ENCODE peak calls at places on chromosomes 1 and 21, in ten cellular contexts. One of them, this sample, is unnamed.

GRCh38 chr1:75396745-75397144 is 214.2 kb downstream of the SLC44A5 start:
- DNase-seq in SJSA1: no peak
- DNase-seq in skeletal muscle cell: no peak
- DNase-seq in ELF-1: no peak
- DNase-seq in heart left ventricle: no peak
- DNase-seq in activated CD8-positive, alpha-beta memory T cell treated with anti-CD3 and anti-CD28 coated beads for 24 hours: no peak
- DNase-seq in astrocyte of the spinal cord: no peak
- DNase-seq in GM12865: no peak
- DNase-seq in fibroblast of the conjunctiva: no peak
- DNase-seq in HTR-8/SVneo: no peak
- DNase-seq in this sample: no peak

GRCh38 chr1:112704908-112705627 is 1.9 kb downstream of the RHOC start:
- DNase-seq in activated CD8-positive, alpha-beta memory T cell treated with anti-CD3 and anti-CD28 coated beads for 24 hours: peak; percentile 70
- DNase-seq in GM12865: peak; percentile 94
- DNase-seq in heart left ventricle: peak; percentile 96
- DNase-seq in astrocyte of the spinal cord: peak; percentile 97
- DNase-seq in ELF-1: peak; percentile 98
- DNase-seq in HTR-8/SVneo: peak; percentile 85
- DNase-seq in fibroblast of the conjunctiva: peak; percentile 91
- DNase-seq in SJSA1: peak; percentile 96
- DNase-seq in skeletal muscle cell: peak; percentile 96
- DNase-seq in this sample: peak; percentile 97

GRCh38 chr21:32545948-32546441 is 39.3 kb downstream of the TCP10L start:
- DNase-seq in skeletal muscle cell: no peak
- DNase-seq in astrocyte of the spinal cord: peak; percentile 35
- DNase-seq in HTR-8/SVneo: no peak
- DNase-seq in fibroblast of the conjunctiva: no peak
- DNase-seq in activated CD8-positive, alpha-beta memory T cell treated with anti-CD3 and anti-CD28 coated beads for 24 hours: no peak
- DNase-seq in SJSA1: no peak
- DNase-seq in heart left ventricle: no peak
- DNase-seq in GM12865: no peak
- DNase-seq in ELF-1: no peak
- DNase-seq in this sample: peak; percentile 47

GRCh38 chr21:34936299-34936698 is 112.8 kb downstream of the RUNX1 start:
- DNase-seq in astrocyte of the spinal cord: no peak
- DNase-seq in ELF-1: no peak
- DNase-seq in fibroblast of the conjunctiva: no peak
- DNase-seq in activated CD8-positive, alpha-beta memory T cell treated with anti-CD3 and anti-CD28 coated beads for 24 hours: no peak
- DNase-seq in SJSA1: no peak
- DNase-seq in skeletal muscle cell: no peak
- DNase-seq in HTR-8/SVneo: no peak
- DNase-seq in heart left ventricle: no peak
- DNase-seq in GM12865: no peak
- DNase-seq in this sample: no peak

GRCh38 chr1:173409613-173410012 is 67.5 kb upstream of the PRDX6 start:
- DNase-seq in skeletal muscle cell: peak; percentile 47
- DNase-seq in ELF-1: no peak
- DNase-seq in activated CD8-positive, alpha-beta memory T cell treated with anti-CD3 and anti-CD28 coated beads for 24 hours: no peak
- DNase-seq in heart left ventricle: peak; percentile 51
- DNase-seq in fibroblast of the conjunctiva: no peak
- DNase-seq in astrocyte of the spinal cord: peak; percentile 94
- DNase-seq in GM12865: peak; percentile 73
- DNase-seq in SJSA1: no peak
- DNase-seq in HTR-8/SVneo: no peak
- DNase-seq in this sample: no peak

GRCh38 chr1:218796773-218797172 is 376.9 kb upstream of the LYPLAL1 start:
- DNase-seq in HTR-8/SVneo: no peak
- DNase-seq in astrocyte of the spinal cord: no peak
- DNase-seq in ELF-1: no peak
- DNase-seq in GM12865: no peak
- DNase-seq in skeletal muscle cell: no peak
- DNase-seq in activated CD8-positive, alpha-beta memory T cell treated with anti-CD3 and anti-CD28 coated beads for 24 hours: no peak
- DNase-seq in SJSA1: no peak
- DNase-seq in fibroblast of the conjunctiva: no peak
- DNase-seq in heart left ventricle: no peak
- DNase-seq in this sample: no peak

GRCh38 chr21:15060776-15061175 is 4.0 kb downstream of the NRIP1 start:
- DNase-seq in GM12865: no peak
- DNase-seq in astrocyte of the spinal cord: peak; percentile 29
- DNase-seq in HTR-8/SVneo: no peak
- DNase-seq in SJSA1: peak; percentile 29
- DNase-seq in skeletal muscle cell: no peak
- DNase-seq in fibroblast of the conjunctiva: no peak
- DNase-seq in heart left ventricle: no peak
- DNase-seq in ELF-1: no peak
- DNase-seq in activated CD8-positive, alpha-beta memory T cell treated with anti-CD3 and anti-CD28 coated beads for 24 hours: no peak
- DNase-seq in this sample: no peak

GRCh38 chr1:161001537-161001936 is 19.4 kb downstream of the F11R start:
- DNase-seq in HTR-8/SVneo: no peak
- DNase-seq in heart left ventricle: no peak
- DNase-seq in skeletal muscle cell: no peak
- DNase-seq in astrocyte of the spinal cord: no peak
- DNase-seq in GM12865: no peak
- DNase-seq in ELF-1: no peak
- DNase-seq in SJSA1: no peak
- DNase-seq in activated CD8-positive, alpha-beta memory T cell treated with anti-CD3 and anti-CD28 coated beads for 24 hours: no peak
- DNase-seq in fibroblast of the conjunctiva: no peak
- DNase-seq in this sample: no peak

GRCh38 chr1:207389728-207390464 is 64.2 kb upstream of the CR2 start:
- DNase-seq in SJSA1: peak; percentile 41
- DNase-seq in activated CD8-positive, alpha-beta memory T cell treated with anti-CD3 and anti-CD28 coated beads for 24 hours: no peak
- DNase-seq in HTR-8/SVneo: no peak
- DNase-seq in heart left ventricle: no peak
- DNase-seq in fibroblast of the conjunctiva: no peak
- DNase-seq in astrocyte of the spinal cord: peak; percentile 57
- DNase-seq in GM12865: no peak
- DNase-seq in skeletal muscle cell: peak; percentile 14
- DNase-seq in ELF-1: no peak
- DNase-seq in this sample: no peak

GRCh38 chr21:27569831-27570230 is 602.9 kb upstream of the ADAMTS5 start:
- DNase-seq in heart left ventricle: no peak
- DNase-seq in SJSA1: no peak
- DNase-seq in skeletal muscle cell: no peak
- DNase-seq in HTR-8/SVneo: no peak
- DNase-seq in astrocyte of the spinal cord: no peak
- DNase-seq in fibroblast of the conjunctiva: no peak
- DNase-seq in GM12865: no peak
- DNase-seq in activated CD8-positive, alpha-beta memory T cell treated with anti-CD3 and anti-CD28 coated beads for 24 hours: no peak
- DNase-seq in ELF-1: no peak
- DNase-seq in this sample: no peak

GRCh38 chr1:83818916-83819315 is 180.0 kb downstream of the TTLL7 start:
- DNase-seq in skeletal muscle cell: no peak
- DNase-seq in activated CD8-positive, alpha-beta memory T cell treated with anti-CD3 and anti-CD28 coated beads for 24 hours: no peak
- DNase-seq in fibroblast of the conjunctiva: peak; percentile 88
- DNase-seq in SJSA1: no peak
- DNase-seq in HTR-8/SVneo: no peak
- DNase-seq in GM12865: no peak
- DNase-seq in astrocyte of the spinal cord: no peak
- DNase-seq in ELF-1: peak; percentile 33
- DNase-seq in heart left ventricle: no peak
- DNase-seq in this sample: no peak

GRCh38 chr1:234396871-234397270 is 23.6 kb downstream of the COA6 start:
- DNase-seq in ELF-1: no peak
- DNase-seq in fibroblast of the conjunctiva: no peak
- DNase-seq in skeletal muscle cell: no peak
- DNase-seq in astrocyte of the spinal cord: no peak
- DNase-seq in HTR-8/SVneo: no peak
- DNase-seq in GM12865: peak; percentile 67
- DNase-seq in activated CD8-positive, alpha-beta memory T cell treated with anti-CD3 and anti-CD28 coated beads for 24 hours: no peak
- DNase-seq in heart left ventricle: no peak
- DNase-seq in SJSA1: no peak
- DNase-seq in this sample: peak; percentile 4

GRCh38 chr1:54125671-54126070 is 27.1 kb downstream of the CDCP2 start:
- DNase-seq in ELF-1: peak; percentile 55
- DNase-seq in activated CD8-positive, alpha-beta memory T cell treated with anti-CD3 and anti-CD28 coated beads for 24 hours: no peak
- DNase-seq in SJSA1: peak; percentile 25
- DNase-seq in HTR-8/SVneo: no peak
- DNase-seq in skeletal muscle cell: peak; percentile 13
- DNase-seq in fibroblast of the conjunctiva: no peak
- DNase-seq in astrocyte of the spinal cord: peak; percentile 23
- DNase-seq in GM12865: no peak
- DNase-seq in heart left ventricle: peak; percentile 32
- DNase-seq in this sample: no peak

GRCh38 chr21:26127918-26128317 is 42.7 kb downstream of the APP start:
- DNase-seq in SJSA1: peak; percentile 76
- DNase-seq in activated CD8-positive, alpha-beta memory T cell treated with anti-CD3 and anti-CD28 coated beads for 24 hours: no peak
- DNase-seq in heart left ventricle: peak; percentile 22
- DNase-seq in astrocyte of the spinal cord: peak; percentile 53
- DNase-seq in skeletal muscle cell: no peak
- DNase-seq in fibroblast of the conjunctiva: no peak
- DNase-seq in ELF-1: no peak
- DNase-seq in HTR-8/SVneo: no peak
- DNase-seq in GM12865: no peak
- DNase-seq in this sample: no peak

GRCh38 chr1:217525773-217526490 is 105.0 kb downstream of the GPATCH2 start:
- DNase-seq in activated CD8-positive, alpha-beta memory T cell treated with anti-CD3 and anti-CD28 coated beads for 24 hours: no peak
- DNase-seq in astrocyte of the spinal cord: peak; percentile 30
- DNase-seq in skeletal muscle cell: no peak
- DNase-seq in GM12865: no peak
- DNase-seq in fibroblast of the conjunctiva: no peak
- DNase-seq in heart left ventricle: no peak
- DNase-seq in HTR-8/SVneo: no peak
- DNase-seq in ELF-1: no peak
- DNase-seq in SJSA1: peak; percentile 16
- DNase-seq in this sample: no peak

GRCh38 chr1:61301824-61302652 is 219.7 kb downstream of the NFIA start:
- DNase-seq in astrocyte of the spinal cord: peak; percentile 65
- DNase-seq in ELF-1: no peak
- DNase-seq in HTR-8/SVneo: no peak
- DNase-seq in skeletal muscle cell: peak; percentile 70
- DNase-seq in GM12865: peak; percentile 28
- DNase-seq in fibroblast of the conjunctiva: peak; percentile 84
- DNase-seq in activated CD8-positive, alpha-beta memory T cell treated with anti-CD3 and anti-CD28 coated beads for 24 hours: no peak
- DNase-seq in SJSA1: peak; percentile 60
- DNase-seq in heart left ventricle: no peak
- DNase-seq in this sample: no peak

GRCh38 chr1:87204441-87204840 is 124.2 kb upstream of the LMO4 start:
- DNase-seq in activated CD8-positive, alpha-beta memory T cell treated with anti-CD3 and anti-CD28 coated beads for 24 hours: no peak
- DNase-seq in heart left ventricle: no peak
- DNase-seq in skeletal muscle cell: no peak
- DNase-seq in HTR-8/SVneo: no peak
- DNase-seq in SJSA1: no peak
- DNase-seq in fibroblast of the conjunctiva: no peak
- DNase-seq in astrocyte of the spinal cord: peak; percentile 22
- DNase-seq in GM12865: no peak
- DNase-seq in ELF-1: no peak
- DNase-seq in this sample: peak; percentile 5

GRCh38 chr1:37509181-37509580 is 5.4 kb downstream of the MEAF6 start:
- DNase-seq in HTR-8/SVneo: no peak
- DNase-seq in skeletal muscle cell: no peak
- DNase-seq in astrocyte of the spinal cord: peak; percentile 58
- DNase-seq in heart left ventricle: no peak
- DNase-seq in ELF-1: peak; percentile 36
- DNase-seq in activated CD8-positive, alpha-beta memory T cell treated with anti-CD3 and anti-CD28 coated beads for 24 hours: no peak
- DNase-seq in fibroblast of the conjunctiva: no peak
- DNase-seq in SJSA1: no peak
- DNase-seq in GM12865: peak; percentile 40
- DNase-seq in this sample: no peak

GRCh38 chr1:95323117-95323516 is 89.1 kb downstream of the RWDD3 start:
- DNase-seq in HTR-8/SVneo: no peak
- DNase-seq in SJSA1: peak; percentile 31
- DNase-seq in heart left ventricle: no peak
- DNase-seq in ELF-1: peak; percentile 23
- DNase-seq in activated CD8-positive, alpha-beta memory T cell treated with anti-CD3 and anti-CD28 coated beads for 24 hours: no peak
- DNase-seq in astrocyte of the spinal cord: peak; percentile 38
- DNase-seq in GM12865: no peak
- DNase-seq in skeletal muscle cell: no peak
- DNase-seq in fibroblast of the conjunctiva: no peak
- DNase-seq in this sample: no peak

GRCh38 chr1:223346311-223346710 is 17.7 kb downstream of the SUSD4 start:
- DNase-seq in heart left ventricle: no peak
- DNase-seq in skeletal muscle cell: no peak
- DNase-seq in fibroblast of the conjunctiva: no peak
- DNase-seq in ELF-1: no peak
- DNase-seq in SJSA1: no peak
- DNase-seq in activated CD8-positive, alpha-beta memory T cell treated with anti-CD3 and anti-CD28 coated beads for 24 hours: no peak
- DNase-seq in GM12865: no peak
- DNase-seq in HTR-8/SVneo: no peak
- DNase-seq in astrocyte of the spinal cord: no peak
- DNase-seq in this sample: no peak

GRCh38 chr1:245045087-245045881 is 109.5 kb upstream of the KIF26B start:
- DNase-seq in astrocyte of the spinal cord: peak; percentile 51
- DNase-seq in fibroblast of the conjunctiva: no peak
- DNase-seq in skeletal muscle cell: no peak
- DNase-seq in HTR-8/SVneo: no peak
- DNase-seq in GM12865: no peak
- DNase-seq in activated CD8-positive, alpha-beta memory T cell treated with anti-CD3 and anti-CD28 coated beads for 24 hours: no peak
- DNase-seq in SJSA1: no peak
- DNase-seq in heart left ventricle: peak; percentile 57
- DNase-seq in ELF-1: peak; percentile 65
- DNase-seq in this sample: no peak

GRCh38 chr1:1437033-1437903 is 1.8 kb downstream of the VWA1 start:
- DNase-seq in ELF-1: no peak
- DNase-seq in heart left ventricle: no peak
- DNase-seq in skeletal muscle cell: no peak
- DNase-seq in GM12865: no peak
- DNase-seq in activated CD8-positive, alpha-beta memory T cell treated with anti-CD3 and anti-CD28 coated beads for 24 hours: no peak
- DNase-seq in fibroblast of the conjunctiva: no peak
- DNase-seq in SJSA1: no peak
- DNase-seq in astrocyte of the spinal cord: no peak
- DNase-seq in HTR-8/SVneo: no peak
- DNase-seq in this sample: no peak

GRCh38 chr1:35603941-35604340 is 30.8 kb downstream of the TFAP2E start:
- DNase-seq in heart left ventricle: no peak
- DNase-seq in activated CD8-positive, alpha-beta memory T cell treated with anti-CD3 and anti-CD28 coated beads for 24 hours: no peak
- DNase-seq in astrocyte of the spinal cord: no peak
- DNase-seq in SJSA1: no peak
- DNase-seq in skeletal muscle cell: no peak
- DNase-seq in fibroblast of the conjunctiva: no peak
- DNase-seq in HTR-8/SVneo: no peak
- DNase-seq in GM12865: no peak
- DNase-seq in ELF-1: no peak
- DNase-seq in this sample: no peak

GRCh38 chr1:208149776-208150514 is 94.2 kb downstream of the PLXNA2 start:
- DNase-seq in fibroblast of the conjunctiva: no peak
- DNase-seq in astrocyte of the spinal cord: peak; percentile 25
- DNase-seq in skeletal muscle cell: no peak
- DNase-seq in GM12865: no peak
- DNase-seq in HTR-8/SVneo: no peak
- DNase-seq in heart left ventricle: peak; percentile 40
- DNase-seq in activated CD8-positive, alpha-beta memory T cell treated with anti-CD3 and anti-CD28 coated beads for 24 hours: no peak
- DNase-seq in ELF-1: peak; percentile 58
- DNase-seq in SJSA1: no peak
- DNase-seq in this sample: no peak

GRCh38 chr1:155983191-155984023 is 5.1 kb upstream of the ARHGEF2 start:
- DNase-seq in fibroblast of the conjunctiva: peak; percentile 99
- DNase-seq in GM12865: peak; percentile 67
- DNase-seq in skeletal muscle cell: peak; percentile 99
- DNase-seq in astrocyte of the spinal cord: peak; percentile 98
- DNase-seq in activated CD8-positive, alpha-beta memory T cell treated with anti-CD3 and anti-CD28 coated beads for 24 hours: no peak
- DNase-seq in heart left ventricle: peak; percentile 83
- DNase-seq in SJSA1: peak; percentile 91
- DNase-seq in HTR-8/SVneo: peak; percentile 57
- DNase-seq in ELF-1: peak; percentile 35
- DNase-seq in this sample: no peak

GRCh38 chr21:31624181-31624580 is 35.3 kb upstream of the SOD1 start:
- DNase-seq in ELF-1: no peak
- DNase-seq in HTR-8/SVneo: no peak
- DNase-seq in fibroblast of the conjunctiva: no peak
- DNase-seq in astrocyte of the spinal cord: no peak
- DNase-seq in activated CD8-positive, alpha-beta memory T cell treated with anti-CD3 and anti-CD28 coated beads for 24 hours: no peak
- DNase-seq in GM12865: no peak
- DNase-seq in SJSA1: no peak
- DNase-seq in skeletal muscle cell: no peak
- DNase-seq in heart left ventricle: no peak
- DNase-seq in this sample: no peak

GRCh38 chr21:46661211-46661625 is 25.7 kb downstream of the PRMT2 start:
- DNase-seq in GM12865: peak; percentile 65
- DNase-seq in HTR-8/SVneo: peak; percentile 56
- DNase-seq in fibroblast of the conjunctiva: peak; percentile 63
- DNase-seq in activated CD8-positive, alpha-beta memory T cell treated with anti-CD3 and anti-CD28 coated beads for 24 hours: peak; percentile 79
- DNase-seq in heart left ventricle: peak; percentile 59
- DNase-seq in skeletal muscle cell: peak; percentile 54
- DNase-seq in ELF-1: peak; percentile 76
- DNase-seq in SJSA1: peak; percentile 63
- DNase-seq in astrocyte of the spinal cord: peak; percentile 82
- DNase-seq in this sample: no peak

GRCh38 chr1:18134324-18135046 is 26.9 kb downstream of the IGSF21 start:
- DNase-seq in fibroblast of the conjunctiva: no peak
- DNase-seq in astrocyte of the spinal cord: no peak
- DNase-seq in skeletal muscle cell: no peak
- DNase-seq in HTR-8/SVneo: no peak
- DNase-seq in heart left ventricle: no peak
- DNase-seq in ELF-1: no peak
- DNase-seq in GM12865: no peak
- DNase-seq in activated CD8-positive, alpha-beta memory T cell treated with anti-CD3 and anti-CD28 coated beads for 24 hours: no peak
- DNase-seq in SJSA1: no peak
- DNase-seq in this sample: no peak